ENCODE peak calls at places on chromosomes 1 and 21, in five cellular contexts. X is NCI-H460, E is fibroblast of lung, O is myocyte, V is COR-L47. J is an unnamed sample.

GRCh38 chr1:224106568-224107281 is 7.2 kb upstream of the FBXO28 start:
- DNase-seq in X (peak), E (peak), O (peak), V (peak), J (no peak)

GRCh38 chr1:100736324-100736723 is 16.8 kb downstream of the VCAM1 start:
- DNase-seq in X (no peak), E (peak), O (peak), V (peak), J (no peak)

GRCh38 chr21:17679002-17679600 is 66.4 kb upstream of the BTG3 start:
- DNase-seq in X (peak), E (peak), O (peak), V (peak), J (no peak)

GRCh38 chr1:8373547-8374270 is 55.8 kb downstream of the SLC45A1 start:
- DNase-seq in X (no peak), E (peak), O (peak), V (no peak), J (peak)

GRCh38 chr1:16461681-16462080 is 21.2 kb downstream of the NECAP2 start:
- DNase-seq in X (no peak), E (no peak), O (no peak), V (no peak), J (no peak)

GRCh38 chr1:84090447-84091244 is 53.4 kb upstream of the PRKACB start:
- DNase-seq in X (no peak), E (no peak), O (no peak), V (no peak), J (no peak)

GRCh38 chr21:21064353-21064752 is 66.1 kb downstream of the NCAM2 start:
- DNase-seq in X (no peak), E (no peak), O (no peak), V (no peak), J (no peak)

GRCh38 chr1:203202431-203203245 is 16.1 kb upstream of the CHI3L1 start:
- DNase-seq in X (no peak), E (peak), O (peak), V (no peak), J (no peak)

GRCh38 chr1:226108935-226109828 is 46.7 kb downstream of the H3-3A start:
- DNase-seq in X (no peak), E (peak), O (peak), V (no peak), J (peak)

GRCh38 chr1:199551967-199552565 is 475.4 kb upstream of the NR5A2 start:
- DNase-seq in X (peak), E (peak), O (peak), V (peak), J (peak)

GRCh38 chr21:28256420-28256831 is 736.3 kb downstream of the LTN1 start:
- DNase-seq in X (no peak), E (peak), O (no peak), V (no peak), J (no peak)

GRCh38 chr1:19532519-19532918 is 47.2 kb upstream of the CAPZB start:
- DNase-seq in X (no peak), E (no peak), O (no peak), V (no peak), J (no peak)